ENCODE peak calls at places on chromosome 15, in ten cellular contexts. D is endothelial cell of umbilical vein, K is RWPE2, X is ovary, F is A673, T is neural progenitor cell, Q is foreskin fibroblast, N is left lung, Y is BJ, G is fibroblast of lung. S is an unnamed sample.
A peak's percentile ranks its signal among the peaks of the same experiment; 100 is the strongest.

GRCh38 chr15:51054535-51054934 is 40.2 kb downstream of the TNFAIP8L3 start:
- DNase-seq in Y (no peak), K (no peak), N (no peak), G (no peak), D (no peak), T (no peak), X (no peak), F (no peak), Q (no peak), S (no peak)

GRCh38 chr15:76996526-76997401 is 1.8 kb downstream of the PSTPIP1 start:
- DNase-seq in Y (no peak), X (peak; percentile 54), K (peak; percentile 76), N (peak; percentile 85), D (peak; percentile 60), Q (peak; percentile 35), G (peak; percentile 44), T (no peak), F (no peak), S (no peak)

GRCh38 chr15:91522609-91523332 is 330.7 kb upstream of the SLCO3A1 start:
- DNase-seq in Y (no peak), D (no peak), G (peak; percentile 59), F (peak; percentile 51), K (no peak), N (no peak), X (no peak), Q (peak; percentile 46), T (peak; percentile 4), S (no peak)

GRCh38 chr15:45630958-45631691 is 3.7 kb upstream of the SQOR start:
- DNase-seq in Q (peak; percentile 97), K (peak; percentile 81), F (no peak), N (no peak), D (no peak), T (no peak), X (no peak), G (peak; percentile 93), Y (peak; percentile 89), S (peak; percentile 78)

GRCh38 chr15:63426552-63426951 is 44.9 kb upstream of the CA12 start:
- DNase-seq in Y (no peak), F (no peak), G (no peak), Q (no peak), D (no peak), K (no peak), X (no peak), T (no peak), N (no peak), S (no peak)

GRCh38 chr15:73909616-73910015 is 16.6 kb upstream of the LOXL1 start:
- DNase-seq in K (no peak), Y (no peak), F (no peak), N (no peak), Q (peak; percentile 39), D (no peak), T (no peak), G (no peak), X (no peak), S (no peak)

GRCh38 chr15:87816811-87817210 is 439.7 kb downstream of the NTRK3 start:
- DNase-seq in F (no peak), Y (peak; percentile 75), D (peak; percentile 66), G (peak; percentile 99), Q (peak; percentile 96), X (no peak), T (no peak), K (peak; percentile 78), N (no peak), S (peak; percentile 71)

GRCh38 chr15:42053914-42054313 is 33.1 kb upstream of the PLA2G4E start:
- DNase-seq in X (no peak), D (no peak), Y (no peak), F (no peak), Q (no peak), T (no peak), N (no peak), K (no peak), G (no peak), S (no peak)

GRCh38 chr15:65334586-65335231 is 30.2 kb downstream of the RNU5B-1 start:
- DNase-seq in D (no peak), N (no peak), T (peak; percentile 74), Q (no peak), X (no peak), F (no peak), G (no peak), Y (no peak), K (no peak), S (no peak)

GRCh38 chr15:65335278-65336055 is 31.0 kb downstream of the RNU5B-1 start:
- DNase-seq in Y (no peak), K (no peak), G (no peak), N (no peak), T (no peak), Q (no peak), F (no peak), X (no peak), D (no peak), S (no peak)

GRCh38 chr15:65336767-65337435 is 32.4 kb downstream of the RNU5B-1 start:
- DNase-seq in F (peak; percentile 17), K (no peak), X (no peak), Q (no peak), Y (no peak), N (no peak), D (no peak), G (no peak), T (no peak), S (no peak)

GRCh38 chr15:65337436-65338070 is 33.1 kb downstream of the RNU5B-1 start:
- DNase-seq in Q (no peak), F (peak; percentile 52), K (no peak), Y (no peak), N (no peak), T (no peak), D (no peak), G (no peak), X (no peak), S (no peak)

DNA sequence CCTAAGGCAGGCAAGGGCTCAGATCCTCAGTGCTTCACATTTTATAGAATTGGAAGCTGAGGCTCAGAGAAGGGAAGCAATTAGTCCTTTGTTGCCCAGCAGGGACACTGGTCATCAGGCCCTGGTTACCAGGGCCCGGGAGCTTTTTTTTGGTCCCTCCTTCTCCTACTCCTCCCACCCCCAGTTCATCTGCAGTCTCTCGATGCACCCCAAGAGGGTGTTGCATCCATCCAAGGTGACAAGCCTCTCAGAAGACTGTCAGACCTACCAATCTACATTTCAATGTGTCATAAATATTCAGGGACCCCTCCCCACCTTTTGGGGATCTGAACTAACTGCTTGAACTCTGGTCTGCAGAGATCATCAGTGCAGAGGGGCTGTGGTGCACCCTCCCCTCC is 31.9 kb downstream of the RNU5B-1 start:
- DNase-seq in G (no peak), X (no peak), K (no peak), N (no peak), D (no peak), Q (no peak), T (peak; percentile 35), F (no peak), Y (no peak), S (no peak)
- H3K4me3 ChIP-seq in G (no peak overlapping the region), X (no peak overlapping the region), K (no peak overlapping the region), N (no peak overlapping the region), D (no peak overlapping the region), Q (no peak overlapping the region), T (no peak overlapping the region), F (no peak overlapping the region), Y (no peak overlapping the region), S (no peak overlapping the region)

GRCh38 chr15:43493687-43494472 is 924 bp upstream of the TP53BP1 start:
- DNase-seq in Q (no peak), K (no peak), T (no peak), G (no peak), N (no peak), D (no peak), X (no peak), Y (no peak), F (no peak), S (no peak)
- H3K4me3 ChIP-seq in Q (peak overlapping the region; percentile 85), K (peak overlapping the region; percentile 66), T (peak overlapping the region; percentile 85), G (peak overlapping the region; percentile 79), N (peak overlapping the region; percentile 87), D (peak overlapping the region; percentile 83), X (peak overlapping the region; percentile 83), Y (no peak overlapping the region), F (peak overlapping the region; percentile 93), S (peak overlapping the region; percentile 87)

GRCh38 chr15:93073465-93073952 is 15.5 kb downstream of the RGMA start:
- DNase-seq in Y (no peak), Q (no peak), T (peak; percentile 72), F (no peak), X (peak; percentile 73), D (no peak), N (no peak), G (no peak), K (no peak), S (no peak)

GRCh38 chr15:93070901-93071300 is 18.1 kb downstream of the RGMA start:
- DNase-seq in N (no peak), K (no peak), T (peak; percentile 39), G (no peak), Q (no peak), F (no peak), Y (no peak), D (no peak), X (no peak), S (no peak)

GRCh38 chr15:93072011-93072410 is 17.0 kb downstream of the RGMA start:
- DNase-seq in Q (peak; percentile 81), N (no peak), X (no peak), Y (no peak), D (no peak), K (no peak), F (peak; percentile 60), G (peak; percentile 51), T (peak; percentile 51), S (peak; percentile 24)

GRCh38 chr15:93071469-93071891 is 17.5 kb downstream of the RGMA start:
- DNase-seq in D (no peak), Q (peak; percentile 41), F (no peak), N (peak; percentile 68), X (peak; percentile 57), G (peak; percentile 17), T (peak; percentile 53), K (no peak), Y (no peak), S (no peak)

DNA sequence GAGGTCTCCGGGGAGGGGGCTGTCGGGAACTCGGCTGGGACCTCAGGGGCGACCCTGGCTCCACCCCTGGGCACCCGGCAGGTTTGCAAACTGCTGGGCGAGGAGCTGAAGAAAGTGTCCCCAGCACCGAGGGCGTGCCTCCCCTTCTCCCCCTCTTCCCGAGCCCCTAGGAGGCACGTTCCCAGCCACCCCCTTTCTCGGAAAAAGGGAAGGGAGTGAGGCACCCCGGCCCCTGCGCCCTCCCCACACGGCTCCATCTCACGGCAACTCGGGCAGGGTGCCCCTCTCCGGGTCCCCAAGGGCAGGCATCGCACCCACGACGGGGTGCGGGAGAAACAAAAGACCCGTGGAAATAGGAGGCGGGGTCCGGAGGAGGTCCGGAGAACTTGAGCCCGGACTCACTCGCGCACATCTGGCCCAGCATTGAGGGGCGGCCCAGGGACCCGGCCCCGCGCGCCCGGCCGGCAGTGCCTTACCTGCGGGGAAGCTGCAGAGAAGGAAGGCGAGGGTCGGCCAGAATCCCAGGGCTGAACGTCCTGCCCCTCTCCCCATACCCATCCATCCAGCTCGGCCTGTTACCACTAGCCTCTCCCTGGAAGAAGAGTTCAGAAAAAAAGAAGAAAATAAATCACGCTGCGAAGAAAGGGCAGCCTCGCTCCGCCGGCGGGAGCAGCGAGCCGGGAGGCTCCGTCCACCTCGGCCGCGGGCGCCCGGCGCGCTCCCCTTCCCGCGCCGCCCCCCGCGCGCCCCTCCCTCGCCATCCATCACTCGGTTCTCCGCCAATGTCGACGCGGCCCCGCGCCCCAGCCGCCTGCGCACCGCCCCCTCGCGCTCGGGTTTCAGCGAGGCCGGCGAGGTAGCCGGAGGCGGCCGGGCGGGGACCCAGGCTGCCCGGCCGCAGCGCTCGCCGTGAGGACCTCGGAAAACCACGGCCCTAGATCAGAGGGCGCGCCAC is 16.3 kb downstream of the RGMA start:
- DNase-seq in Q (peak; percentile 88), G (peak; percentile 71), N (peak; percentile 91), Y (no peak), K (no peak), D (peak; percentile 42), T (peak; percentile 96), X (peak; percentile 92), F (peak; percentile 78), S (peak; percentile 13)
- H3K4me3 ChIP-seq in Q (peak overlapping the region; percentile 73), G (peak overlapping the region; percentile 85), N (peak overlapping the region; percentile 52), Y (peak overlapping the region; percentile 66), K (peak overlapping the region; percentile 40), D (no peak overlapping the region), T (peak overlapping the region; percentile 95), X (peak overlapping the region; percentile 77), F (peak overlapping the region; percentile 64), S (peak overlapping the region; percentile 67)

GRCh38 chr15:57328479-57329250 is 47.6 kb upstream of the CGNL1 start:
- DNase-seq in D (no peak), Y (no peak), T (no peak), F (no peak), X (no peak), N (no peak), K (no peak), Q (no peak), G (no peak), S (no peak)
- H3K4me3 ChIP-seq in D (no peak overlapping the region), Y (no peak overlapping the region), T (no peak overlapping the region), F (no peak overlapping the region), X (no peak overlapping the region), N (no peak overlapping the region), K (no peak overlapping the region), Q (no peak overlapping the region), G (no peak overlapping the region), S (no peak overlapping the region)

S was measured in skeletal muscle cell.